ENCODE peak calls at places on chromosomes 4 and X, in nine cellular contexts. I is iris pigment epithelial cell, G is NCI-H1105 treated with DMSO at 0.1 percent for 48 hours, W is naive B cell, S is dorsolateral prefrontal cortex, B is endodermal cell, J is occipital lobe, L is activated T-cell treated with anti-CD3 and anti-CD28 coated beads for 24 hours, Q is GM12865. P is an unnamed sample.

GRCh38 chrX:54042609-54043010 is 1.7 kb downstream of the PHF8 start:
- DNase-seq in B (peak), Q (peak), L (no peak), G (peak), S (peak), W (peak), I (peak), J (peak), P (peak)

GRCh38 chrX:77014655-77015377 is 432.4 kb upstream of the FGF16 start:
- DNase-seq in I (no peak), L (no peak), Q (peak), G (peak), B (peak), S (peak), J (no peak), W (no peak), P (no peak)

GRCh38 chrX:11450354-11450753 is 157.1 kb downstream of the AMELX start:
- DNase-seq in W (no peak), I (no peak), S (no peak), B (no peak), G (no peak), L (no peak), Q (no peak), J (no peak), P (no peak)

GRCh38 chrX:53088136-53088974 is 5.6 kb upstream of the KANTR start:
- DNase-seq in I (peak), W (peak), B (peak), S (peak), G (peak), L (peak), Q (no peak), J (peak), P (peak)

GRCh38 chr4:78766026-78766425 is 10.1 kb upstream of the BMP2K start:
- DNase-seq in J (no peak), W (no peak), L (no peak), I (peak), S (no peak), Q (no peak), G (no peak), B (no peak), P (no peak)

GRCh38 chrX:53281321-53281822 is at the start of gene IQSEC2:
- DNase-seq in J (peak), W (no peak), B (peak), I (peak), Q (no peak), S (no peak), G (peak), L (no peak), P (peak)

GRCh38 chr4:39609454-39609911 is 29.2 kb downstream of the SMIM14 start:
- DNase-seq in I (no peak), W (peak), B (no peak), Q (peak), G (no peak), L (no peak), S (no peak), J (no peak), P (peak)

GRCh38 chr4:7043521-7044414 is 596 bp downstream of the TADA2B start:
- DNase-seq in W (peak), G (peak), L (peak), B (peak), S (no peak), I (peak), Q (peak), J (no peak), P (peak)

GRCh38 chr4:119261986-119262385 is 49.5 kb downstream of the USP53 start:
- DNase-seq in W (no peak), Q (no peak), L (no peak), S (no peak), J (no peak), G (no peak), B (no peak), I (peak), P (no peak)

GRCh38 chr4:88196523-88197185 is 38.2 kb upstream of the ABCG2 start:
- DNase-seq in I (no peak), B (no peak), W (no peak), L (no peak), G (no peak), Q (no peak), S (no peak), J (no peak), P (no peak)

GRCh38 chr4:47863486-47863885 is 25.6 kb upstream of the CORIN start:
- DNase-seq in I (peak), B (no peak), L (no peak), W (no peak), G (no peak), J (no peak), Q (no peak), S (no peak), P (no peak)

GRCh38 chr4:136438645-136439044 is 1093.6 kb downstream of the PCDH18 start:
- DNase-seq in J (no peak), G (no peak), Q (no peak), S (no peak), L (no peak), W (no peak), B (no peak), I (no peak), P (no peak)

GRCh38 chrX:130086414-130087207 is 23.7 kb downstream of the ELF4 start:
- DNase-seq in L (peak), I (no peak), B (no peak), J (no peak), G (no peak), Q (peak), W (peak), S (no peak), P (no peak)

GRCh38 chr4:152085657-152086056 is 324.9 kb upstream of the GATB start:
- DNase-seq in B (no peak), W (no peak), G (no peak), S (no peak), J (no peak), I (no peak), Q (no peak), L (no peak), P (no peak)

GRCh38 chrX:46636223-46636622 is 62.7 kb downstream of the CHST7 start:
- DNase-seq in Q (no peak), J (no peak), S (no peak), W (no peak), I (no peak), L (no peak), B (no peak), G (no peak), P (no peak)

GRCh38 chrX:38045697-38046096 is 39.3 kb downstream of the SYTL5 start:
- DNase-seq in J (no peak), L (no peak), B (no peak), S (no peak), W (no peak), I (peak), Q (no peak), G (no peak), P (no peak)

GRCh38 chr4:113952452-113953029 is 26.9 kb downstream of the ARSJ start:
- DNase-seq in W (peak), J (no peak), B (peak), S (no peak), G (peak), I (peak), L (peak), Q (peak), P (peak)

GRCh38 chrX:6778547-6779231 is 243.8 kb upstream of the VCX3A start:
- DNase-seq in W (no peak), J (peak), G (no peak), Q (no peak), I (no peak), L (no peak), B (peak), S (peak), P (no peak)

GRCh38 chr4:168621806-168622589 is 125.1 kb downstream of the PALLD start:
- DNase-seq in Q (no peak), B (no peak), G (no peak), W (no peak), I (peak), S (no peak), L (no peak), J (no peak), P (peak)

GRCh38 chr4:95178938-95179337 is 369.8 kb downstream of the UNC5C start:
- DNase-seq in S (no peak), Q (no peak), J (no peak), G (no peak), L (no peak), W (no peak), I (peak), B (no peak), P (no peak)

GRCh38 chr4:30721353-30722091 is 1.4 kb downstream of the PCDH7 start:
- DNase-seq in B (peak), J (no peak), Q (no peak), G (peak), L (no peak), S (peak), W (no peak), I (peak), P (peak)

GRCh38 chrX:26918633-26919032 is 544.5 kb downstream of the PPP4R3C start:
- DNase-seq in Q (peak), S (no peak), I (peak), W (no peak), J (no peak), G (peak), B (peak), L (no peak), P (peak)

GRCh38 chr4:78145005-78145404 is 87.9 kb downstream of the FRAS1 start:
- DNase-seq in L (no peak), B (no peak), I (no peak), J (no peak), G (no peak), W (no peak), S (no peak), Q (no peak), P (no peak)

GRCh38 chr4:55921093-55921492 is 27.7 kb upstream of the CEP135 start:
- DNase-seq in B (no peak), Q (no peak), G (no peak), I (no peak), J (no peak), W (no peak), S (no peak), L (no peak), P (no peak)

GRCh38 chr4:95217197-95217596 is 331.6 kb downstream of the UNC5C start:
- DNase-seq in W (no peak), B (no peak), S (no peak), Q (no peak), I (no peak), G (no peak), L (no peak), J (no peak), P (no peak)

GRCh38 chr4:169952236-169953088 is 73.7 kb downstream of the MFAP3L start:
- DNase-seq in G (no peak), I (no peak), J (no peak), S (no peak), B (no peak), W (peak), L (no peak), Q (peak), P (no peak)

GRCh38 chr4:7812191-7812860 is 127.3 kb downstream of the AFAP1 start:
- DNase-seq in S (no peak), I (no peak), Q (no peak), B (no peak), W (no peak), J (no peak), G (no peak), L (no peak), P (no peak)

GRCh38 chr4:14072506-14072905 is 445.0 kb upstream of the BOD1L1 start:
- DNase-seq in Q (no peak), W (no peak), G (no peak), S (no peak), B (no peak), J (no peak), L (no peak), I (no peak), P (no peak)

GRCh38 chr4:108094923-108095482 is 73.7 kb downstream of the LEF1 start:
- DNase-seq in W (no peak), I (no peak), S (no peak), Q (no peak), J (no peak), G (no peak), B (no peak), L (no peak), P (no peak)

P was measured in MCF 10A.